ENCODE peak calls at places on chromosomes 5 and 9, in five cellular contexts. R is pancreas, Y is body of pancreas, K is mammary epithelial cell, N is dorsolateral prefrontal cortex. H is an unnamed sample.

GRCh38 chr5:180283026-180283615 is 8.8 kb downstream of the MAPK9 start:
- DNase-seq in N (no peak), K (peak), R (no peak), Y (no peak), H (no peak)

GRCh38 chr5:98602534-98603112 is 170.8 kb upstream of the RGMB start:
- DNase-seq in R (no peak), K (no peak), N (no peak), Y (no peak), H (no peak)

GRCh38 chr5:51380603-51381207 is 2.5 kb upstream of the ISL1 start:
- DNase-seq in K (no peak), N (no peak), R (no peak), Y (no peak), H (no peak)

GRCh38 chr5:135857630-135858311 is 23.3 kb downstream of the SLC25A48 start:
- DNase-seq in N (no peak), Y (no peak), K (no peak), R (no peak), H (peak)

GRCh38 chr9:8179381-8180053 is 379.9 kb upstream of the DMAC1 start:
- DNase-seq in R (no peak), N (no peak), Y (no peak), K (no peak), H (no peak)

GRCh38 chr9:118734696-118735095 is 634.5 kb downstream of the BRINP1 start:
- DNase-seq in Y (no peak), R (no peak), N (no peak), K (peak), H (no peak)

GRCh38 chr5:29161399-29161798 is 2032.1 kb upstream of the CDH6 start:
- DNase-seq in K (no peak), R (no peak), N (no peak), Y (no peak), H (no peak)

GRCh38 chr5:34621280-34622045 is 34.7 kb upstream of the RAI14 start:
- DNase-seq in K (no peak), R (no peak), N (no peak), Y (no peak), H (no peak)

GRCh38 chr9:17876687-17877086 is 297.8 kb downstream of the SH3GL2 start:
- DNase-seq in K (no peak), R (no peak), Y (no peak), N (no peak), H (no peak)
- TF ChIP-seq CTCF in K (no peak), R (no peak), Y (no peak), N (no peak), H (no peak)

GRCh38 chr9:125649826-125650225 is 57.2 kb downstream of the MAPKAP1 start:
- DNase-seq in K (peak), Y (no peak), R (no peak), N (no peak), H (no peak)
- H3K4me3 ChIP-seq in K (no peak), Y (no peak), R (no peak), N (no peak), H (no peak)

GRCh38 chr9:128579194-128579593 is 26.8 kb downstream of the SPTAN1 start:
- DNase-seq in R (no peak), Y (no peak), N (no peak), K (no peak), H (peak)
- TF ChIP-seq CTCF in R (no peak), Y (no peak), N (no peak), K (no peak), H (no peak)

GRCh38 chr5:150626853-150627276 is 13.6 kb upstream of the SYNPO start:
- DNase-seq in Y (peak), K (peak), N (no peak), R (peak), H (no peak)

GRCh38 chr5:150627731-150628545 is 12.5 kb upstream of the SYNPO start:
- DNase-seq in Y (no peak), K (peak), N (no peak), R (no peak), H (no peak)

GRCh38 chr5:150624334-150625163 is 15.9 kb upstream of the SYNPO start:
- DNase-seq in K (no peak), Y (no peak), N (no peak), R (peak), H (no peak)

GRCh38 chr5:150625164-150625535 is 15.3 kb upstream of the SYNPO start:
- DNase-seq in K (no peak), Y (no peak), R (peak), N (no peak), H (no peak)

DNA sequence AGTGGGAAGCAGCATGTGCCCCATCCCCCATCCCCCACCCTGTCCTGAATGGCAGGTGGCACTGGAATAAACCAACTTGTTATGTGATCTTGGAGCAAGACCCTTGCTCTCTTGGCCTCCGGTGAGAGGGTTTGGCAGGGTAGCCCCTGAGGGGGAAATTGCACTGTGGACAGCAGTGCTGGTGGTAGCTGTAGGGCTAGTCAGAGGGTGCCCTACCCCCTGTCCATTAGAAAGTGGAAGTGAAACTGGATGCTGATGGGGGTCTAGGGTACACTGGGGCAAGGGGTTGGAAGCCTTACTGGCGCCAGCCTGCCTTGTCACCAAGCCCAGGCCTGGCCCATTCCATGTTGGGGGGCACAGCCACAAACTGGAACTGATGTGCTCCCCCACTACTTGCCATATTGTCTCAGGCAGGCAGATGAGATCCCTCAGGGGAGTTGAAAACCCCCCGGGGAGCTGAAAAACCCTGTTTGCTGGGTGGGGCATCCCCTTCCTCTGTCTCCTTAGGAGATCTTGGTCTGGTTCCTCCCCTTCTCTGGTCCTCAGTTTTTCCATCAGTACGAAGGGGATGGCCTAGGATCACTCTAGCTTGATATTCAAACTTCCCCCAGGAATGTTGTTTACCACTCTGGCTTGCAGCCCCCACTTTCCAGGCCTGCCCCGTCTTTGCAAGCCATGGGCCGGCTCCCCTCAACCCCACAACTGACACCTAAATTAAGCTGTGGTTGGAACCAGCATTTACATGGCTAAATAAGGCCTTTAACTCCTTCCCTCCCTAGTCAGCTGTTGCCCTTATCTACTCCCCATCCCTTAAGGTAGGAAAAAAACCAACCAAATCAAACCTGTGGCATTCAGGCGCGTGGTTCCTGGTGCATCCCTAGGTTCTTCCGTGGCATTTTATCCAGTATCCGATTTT is 14.4 kb upstream of the SYNPO start:
- DNase-seq in Y (no peak), K (no peak), N (no peak), R (no peak), H (no peak)
- H3K4me3 ChIP-seq in Y (peak), K (no peak), N (peak), R (peak), H (no peak)

GRCh38 chr9:14962193-14962899 is 52.1 kb upstream of the FREM1 start:
- DNase-seq in R (no peak), K (peak), Y (peak), N (no peak), H (no peak)

GRCh38 chr9:14967450-14968321 is 57.5 kb upstream of the FREM1 start:
- DNase-seq in K (no peak), N (no peak), Y (no peak), R (no peak), H (no peak)
- TF ChIP-seq CTCF in K (no peak), N (no peak), Y (no peak), R (no peak), H (peak)

GRCh38 chr9:113580954-113581311 is 117.4 kb downstream of the RGS3 start:
- DNase-seq in N (no peak), Y (no peak), K (no peak), R (no peak), H (no peak)
- H3K4me3 ChIP-seq in N (no peak), Y (no peak), K (no peak), R (peak), H (peak)

DNA sequence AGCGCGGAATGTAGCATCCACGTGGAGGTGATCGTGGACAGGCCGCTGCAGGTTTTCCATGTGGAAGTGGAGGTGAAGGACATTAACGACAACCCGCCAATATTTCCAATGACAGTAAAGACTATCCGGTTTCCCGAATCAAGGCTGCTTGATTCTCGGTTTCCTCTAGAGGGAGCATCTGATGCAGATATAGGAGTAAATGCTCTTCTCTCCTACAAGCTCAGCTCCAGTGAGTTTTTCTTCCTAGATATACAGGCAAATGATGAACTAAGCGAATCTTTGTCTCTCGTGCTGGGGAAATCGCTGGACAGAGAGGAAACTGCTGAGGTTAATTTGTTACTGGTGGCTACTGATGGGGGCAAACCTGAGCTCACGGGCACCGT is 598 bp downstream of the PCDHA2 start:
- DNase-seq in Y (no peak), N (no peak), R (no peak), K (no peak), H (no peak)
- TF ChIP-seq CTCF in Y (no peak), N (peak), R (no peak), K (peak), H (peak)

DNA sequence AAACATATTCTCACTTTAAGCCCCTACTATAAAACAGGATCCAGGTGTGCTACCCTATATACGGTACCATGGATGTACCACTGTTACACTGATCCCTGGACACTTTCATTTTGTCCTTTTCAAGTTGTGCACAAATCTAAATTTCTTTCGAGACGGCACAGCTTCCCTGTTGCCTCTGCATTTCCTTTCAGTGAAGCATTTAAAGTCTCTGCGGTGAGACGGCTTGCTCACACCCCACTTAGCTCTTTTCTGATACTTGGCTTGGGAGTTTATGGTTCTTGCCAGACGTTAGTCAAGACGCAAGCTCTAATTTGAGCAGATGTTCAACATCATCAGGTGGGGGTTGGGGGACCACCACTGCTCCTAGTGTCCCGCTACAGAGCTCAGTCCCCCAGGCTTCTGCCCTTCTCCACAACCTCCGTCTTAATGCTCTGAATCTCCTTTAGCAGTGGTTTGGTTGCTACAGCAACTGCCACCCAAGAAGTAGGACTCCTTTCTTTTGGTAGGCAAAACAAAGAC is 15.8 kb downstream of the F2RL2 start:
- DNase-seq in N (no peak), K (no peak), R (no peak), Y (no peak), H (no peak)
- H3K4me3 ChIP-seq in N (no peak), K (no peak), R (no peak), Y (no peak), H (no peak)

GRCh38 chr5:88268414-88269184 is at the start of gene TMEM161B:
- DNase-seq in K (peak), N (peak), R (peak), Y (peak), H (peak)
- TF ChIP-seq CTCF in K (no peak), N (peak), R (no peak), Y (no peak), H (no peak)